ENCODE peak calls at places on chromosomes 16 and 17, in six cellular contexts. O, N, M, T, P and X are unnamed samples.

GRCh38 chr16:2711370-2712062 is 8.5 kb downstream of the PRSS27 start:
- DNase-seq in O (no peak), N (no peak), M (no peak), T (no peak), P (no peak), X (no peak)

GRCh38 chr17:57783338-57783742 is 38.2 kb upstream of the CCDC182 start:
- DNase-seq in O (peak), N (peak), M (peak), T (peak), P (peak), X (no peak)

GRCh38 chr16:8458481-8458880 is 131.8 kb downstream of the TMEM114 start:
- DNase-seq in O (no peak), N (peak), M (no peak), T (no peak), P (no peak), X (no peak)

GRCh38 chr16:58377932-58378331 is 14.3 kb upstream of the GINS3 start:
- DNase-seq in O (no peak), N (no peak), M (no peak), T (no peak), P (no peak), X (no peak)

GRCh38 chr17:16027708-16028584 is 28.3 kb downstream of the TTC19 start:
- DNase-seq in O (no peak), N (peak), M (no peak), T (peak), P (peak), X (peak)

GRCh38 chr16:59180083-59180476 is 446.0 kb upstream of the GOT2 start:
- DNase-seq in O (no peak), N (no peak), M (no peak), T (peak), P (no peak), X (no peak)

GRCh38 chr17:35968520-35969054 is 12.7 kb downstream of the CCL16 start:
- DNase-seq in O (no peak), N (no peak), M (no peak), T (no peak), P (no peak), X (no peak)

GRCh38 chr17:48596735-48597491 is 3.3 kb upstream of the HOXB5 start:
- DNase-seq in O (peak), N (no peak), M (no peak), T (no peak), P (no peak), X (no peak)

GRCh38 chr17:17347234-17347955 is 44.2 kb downstream of the NT5M start:
- DNase-seq in O (no peak), N (no peak), M (no peak), T (no peak), P (no peak), X (no peak)
- H3K27ac ChIP-seq in O (no peak), N (no peak), M (no peak), T (no peak), P (no peak), X (no peak)

DNA sequence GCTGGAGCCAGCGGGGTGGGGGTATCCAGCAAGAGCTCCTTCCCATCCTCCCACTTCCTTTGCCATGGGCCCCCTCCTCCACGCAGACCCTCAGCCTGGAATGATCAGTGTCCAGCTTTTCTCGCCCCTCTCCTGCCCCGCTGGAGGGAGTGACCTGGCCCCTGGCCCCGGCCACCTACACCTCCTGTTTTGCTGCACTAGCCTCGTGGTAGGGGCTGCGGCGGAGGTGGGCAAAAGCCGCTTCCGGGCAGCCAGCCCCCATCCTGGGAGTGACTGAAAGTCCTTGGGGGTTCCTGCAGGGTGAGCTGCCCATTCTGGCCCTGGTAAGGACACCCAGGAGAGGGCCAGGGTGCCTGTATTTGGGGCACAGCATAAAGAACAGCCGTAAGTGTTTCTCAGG is 295.7 kb downstream of the SEC14L1 start:
- DNase-seq in O (no peak), N (no peak), M (no peak), T (no peak), P (no peak), X (no peak)
- H3K27ac ChIP-seq in O (no peak), N (no peak), M (no peak), T (no peak), P (no peak), X (no peak)

GRCh38 chr17:81708739-81709185 is 3.3 kb upstream of the SLC25A10 start:
- DNase-seq in O (peak), N (no peak), M (no peak), T (no peak), P (no peak), X (no peak)

GRCh38 chr17:81706232-81706611 is 3.1 kb downstream of the MRPL12 start:
- DNase-seq in O (no peak), N (no peak), M (no peak), T (no peak), P (no peak), X (no peak)

GRCh38 chr17:81706757-81707624 is 3.8 kb downstream of the MRPL12 start:
- DNase-seq in O (peak), N (no peak), M (no peak), T (no peak), P (no peak), X (no peak)

GRCh38 chr17:81705518-81706231 is 2.5 kb downstream of the MRPL12 start:
- DNase-seq in O (no peak), N (no peak), M (no peak), T (no peak), P (no peak), X (no peak)

DNA sequence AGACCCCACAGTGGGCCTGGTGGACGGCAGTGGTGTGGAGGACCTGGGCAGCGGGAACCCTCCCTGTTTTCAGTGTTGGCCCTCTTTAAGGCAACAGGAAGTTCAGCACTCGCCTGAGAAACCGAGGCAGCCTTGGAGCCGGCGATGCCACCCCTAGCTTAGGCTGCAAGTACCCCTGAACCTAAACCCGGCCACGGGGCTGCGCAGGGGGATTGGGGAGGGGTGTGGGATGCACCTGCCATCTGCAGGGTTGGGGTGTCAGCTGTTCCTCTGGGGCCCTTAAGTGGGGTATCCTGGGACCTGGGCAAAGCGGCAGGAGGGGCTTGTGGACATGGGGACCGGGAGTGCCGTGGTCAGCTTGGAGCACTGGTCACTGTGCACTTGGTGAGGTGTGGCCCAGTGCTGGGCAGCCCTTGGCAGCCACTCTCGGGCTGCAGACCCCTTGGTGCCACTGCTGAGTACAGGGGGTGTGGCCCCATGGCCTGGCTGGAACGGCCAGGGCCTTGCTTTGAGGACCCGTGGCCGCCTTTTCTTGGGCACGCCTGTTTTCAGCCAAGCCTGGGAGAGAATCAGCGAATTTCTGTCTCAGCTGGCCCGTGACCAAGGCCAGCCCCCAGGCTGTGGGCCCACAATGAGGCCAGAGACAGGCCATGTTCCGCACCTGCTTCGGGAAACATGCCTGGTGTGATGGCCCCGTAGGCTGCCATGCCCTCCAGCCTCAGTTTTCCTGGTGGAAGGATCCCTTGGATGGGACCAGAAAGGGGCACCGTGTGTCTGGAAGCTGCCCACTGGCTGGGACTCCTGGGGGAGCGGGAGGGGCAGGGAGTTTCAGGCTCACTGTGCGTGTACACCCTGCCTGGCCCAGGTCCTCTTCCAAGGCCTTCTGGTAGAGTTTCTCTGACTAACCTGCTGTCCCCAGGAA is 4.1 kb upstream of the SLC25A10 start:
- DNase-seq in O (peak), N (no peak), M (no peak), T (no peak), P (no peak), X (no peak)
- H3K27ac ChIP-seq in O (no peak), N (no peak), M (no peak), T (no peak), P (no peak), X (no peak)

GRCh38 chr16:81254919-81255526 is 16.5 kb downstream of the BCO1 start:
- DNase-seq in O (no peak), N (no peak), M (no peak), T (no peak), P (no peak), X (no peak)

GRCh38 chr16:81253141-81253540 is 14.7 kb downstream of the BCO1 start:
- DNase-seq in O (no peak), N (no peak), M (no peak), T (no peak), P (no peak), X (no peak)

DNA sequence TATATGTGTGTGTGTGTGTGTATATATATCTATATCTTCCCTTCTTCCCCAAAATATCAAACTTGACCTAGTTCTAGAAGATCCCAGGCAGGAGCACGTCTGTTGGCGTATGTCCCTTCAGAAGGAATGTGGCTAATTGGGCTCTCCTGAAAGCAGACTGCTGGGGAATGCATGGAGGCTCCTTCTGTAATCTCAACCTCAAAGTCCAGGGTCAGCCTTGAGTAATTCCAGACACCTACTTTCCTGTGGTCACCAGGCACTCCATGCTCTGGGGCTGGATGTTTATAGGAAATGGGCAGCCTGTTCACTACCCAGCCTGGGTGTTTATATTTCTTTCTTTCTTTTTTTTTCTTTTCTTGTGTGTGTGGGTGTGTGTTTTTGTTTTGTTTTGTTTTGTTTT is 13.4 kb downstream of the BCO1 start:
- DNase-seq in O (no peak), N (peak), M (peak), T (no peak), P (no peak), X (no peak)
- H3K27ac ChIP-seq in O (no peak), N (no peak), M (no peak), T (no peak), P (no peak), X (no peak)

DNA sequence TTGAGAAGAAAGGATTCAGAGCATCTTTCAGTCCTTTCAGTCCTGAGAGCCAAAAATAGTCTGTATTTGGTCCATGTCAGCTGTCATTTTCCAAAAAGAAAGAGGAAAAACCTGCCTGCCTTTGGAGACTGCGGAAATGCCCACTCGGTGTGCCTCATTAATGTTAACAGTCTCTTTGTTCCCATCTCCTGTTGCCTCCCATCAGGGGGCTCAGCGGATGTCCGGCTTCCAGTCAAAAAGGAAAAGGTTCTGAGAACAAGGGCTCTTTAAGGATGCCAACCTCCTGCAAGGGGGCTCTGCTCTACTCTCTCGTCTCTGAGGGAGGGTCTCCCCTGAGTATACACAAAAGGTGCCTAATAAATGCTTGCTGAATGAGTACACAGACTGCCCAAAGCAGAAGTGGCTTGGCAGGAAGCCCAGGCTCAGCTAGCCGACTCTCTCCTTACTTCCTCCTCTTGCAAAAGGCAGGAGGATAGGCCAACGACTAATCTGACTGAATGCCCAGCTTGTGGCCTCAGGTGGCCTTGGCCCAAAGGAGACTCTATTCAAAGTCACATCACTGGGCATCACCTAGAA is 17.3 kb downstream of the TRAF4 start:
- DNase-seq in O (peak), N (peak), M (no peak), T (no peak), P (peak), X (no peak)
- H3K27ac ChIP-seq in O (no peak), N (peak), M (no peak), T (no peak), P (no peak), X (peak)

DNA sequence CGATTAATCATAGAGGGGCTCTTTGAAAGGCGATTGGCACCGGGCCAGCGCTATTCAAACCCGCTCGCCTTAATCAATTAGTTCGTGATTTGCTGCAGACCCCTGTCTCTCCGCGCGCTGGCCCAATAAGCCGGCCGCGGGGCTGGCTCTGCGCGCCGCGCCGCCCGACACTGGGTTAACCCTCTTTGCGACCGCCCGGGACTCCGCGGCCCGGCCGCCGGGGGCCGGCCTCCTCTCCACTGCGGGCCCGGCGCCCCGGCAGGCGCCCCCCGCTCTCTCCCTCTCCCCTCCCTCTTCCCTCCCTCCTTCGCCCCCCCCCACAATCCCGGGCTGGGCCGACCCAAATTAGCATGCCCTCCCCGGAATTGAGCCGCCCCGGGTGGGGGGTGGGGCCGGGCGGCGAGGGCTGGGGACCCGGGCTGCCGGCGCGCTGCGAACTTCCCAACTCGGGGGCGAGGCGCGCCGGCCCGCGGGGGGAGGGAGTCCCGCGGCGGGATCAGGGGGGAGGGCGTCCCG is 423 bp upstream of the SALL1 start:
- DNase-seq in O (peak), N (peak), M (peak), T (peak), P (no peak), X (no peak)
- H3K27ac ChIP-seq in O (peak), N (peak), M (peak), T (peak), P (no peak), X (no peak)

DNA sequence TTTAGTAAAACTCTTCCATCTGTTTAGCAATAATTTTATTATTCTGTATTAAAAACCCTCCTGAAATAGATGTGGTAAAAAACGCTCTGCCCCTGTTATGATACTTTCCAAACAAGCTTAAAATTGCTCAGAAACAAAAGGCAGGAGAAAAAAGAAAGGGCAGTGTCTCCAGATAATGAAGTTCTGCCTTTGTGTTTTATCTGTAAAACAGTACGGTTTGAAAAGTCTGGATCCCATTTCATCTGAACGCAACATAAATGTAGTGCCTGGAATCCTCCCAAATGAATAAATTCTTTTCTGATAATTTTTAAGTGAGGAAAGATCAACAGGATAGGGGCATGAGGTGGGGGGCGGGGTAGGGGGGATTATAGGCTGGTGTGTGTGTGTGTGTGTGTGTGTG is 87.5 kb upstream of the SOX9 start:
- DNase-seq in O (no peak), N (no peak), M (no peak), T (no peak), P (no peak), X (no peak)
- H3K27ac ChIP-seq in O (no peak), N (no peak), M (no peak), T (no peak), P (no peak), X (no peak)